ENCODE peak calls at places on chromosome 2, in seven cellular contexts. Z is IMR-90, H is AG09309, J is lung, F is body of pancreas, X is choroid plexus epithelial cell, C is retinal pigment epithelial cell. G is an unnamed sample.

GRCh38 chr2:235690809-235691450 is 197.1 kb downstream of the AGAP1 start:
- DNase-seq in Z (no peak), H (no peak), J (no peak), F (no peak), X (no peak), C (no peak), G (no peak)

GRCh38 chr2:7363906-7364305 is 446.7 kb downstream of the RNF144A start:
- DNase-seq in Z (no peak), H (no peak), J (no peak), F (no peak), X (no peak), C (no peak), G (no peak)

GRCh38 chr2:11896386-11896785 is 150.0 kb downstream of the LPIN1 start:
- DNase-seq in Z (no peak), H (no peak), J (no peak), F (no peak), X (peak; percentile 28), C (no peak), G (no peak)

GRCh38 chr2:16623046-16623445 is 42.6 kb downstream of the CYRIA start:
- DNase-seq in Z (peak; percentile 95), H (peak; percentile 31), J (no peak), F (no peak), X (peak; percentile 97), C (peak; percentile 91), G (peak; percentile 99)

GRCh38 chr2:95264626-95265025 is 9.6 kb upstream of the PROM2 start:
- DNase-seq in Z (no peak), H (no peak), J (no peak), F (no peak), X (no peak), C (no peak), G (no peak)

GRCh38 chr2:191152841-191153240 is 2.0 kb upstream of the STAT4 start:
- DNase-seq in Z (peak; percentile 75), H (no peak), J (no peak), F (no peak), X (peak; percentile 53), C (no peak), G (no peak)

GRCh38 chr2:224036731-224037376 is 2.2 kb downstream of the SERPINE2 start:
- DNase-seq in Z (no peak), H (no peak), J (no peak), F (no peak), X (no peak), C (no peak), G (no peak)

GRCh38 chr2:52749764-52750163 is 1017.8 kb upstream of the CHAC2 start:
- DNase-seq in Z (no peak), H (no peak), J (no peak), F (no peak), X (no peak), C (no peak), G (no peak)

GRCh38 chr2:4938246-4938645 is 753.9 kb upstream of the SOX11 start:
- DNase-seq in Z (no peak), H (no peak), J (no peak), F (no peak), X (no peak), C (no peak), G (no peak)

GRCh38 chr2:159153463-159153862 is 133.0 kb downstream of the WDSUB1 start:
- DNase-seq in Z (no peak), H (no peak), J (peak; percentile 67), F (no peak), X (no peak), C (no peak), G (no peak)

GRCh38 chr2:217289909-217290283 is 430.0 kb upstream of the TNP1 start:
- DNase-seq in Z (peak; percentile 69), H (no peak), J (no peak), F (no peak), X (no peak), C (no peak), G (no peak)

GRCh38 chr2:209790066-209790728 is 18.6 kb downstream of the UNC80 start:
- DNase-seq in Z (no peak), H (no peak), J (no peak), F (no peak), X (no peak), C (no peak), G (no peak)
- H3K4me3 ChIP-seq in Z (no peak overlapping the region), H (no peak overlapping the region), J (no peak overlapping the region), F (no peak overlapping the region), X (no peak overlapping the region), C (no peak overlapping the region), G (no peak overlapping the region)

DNA sequence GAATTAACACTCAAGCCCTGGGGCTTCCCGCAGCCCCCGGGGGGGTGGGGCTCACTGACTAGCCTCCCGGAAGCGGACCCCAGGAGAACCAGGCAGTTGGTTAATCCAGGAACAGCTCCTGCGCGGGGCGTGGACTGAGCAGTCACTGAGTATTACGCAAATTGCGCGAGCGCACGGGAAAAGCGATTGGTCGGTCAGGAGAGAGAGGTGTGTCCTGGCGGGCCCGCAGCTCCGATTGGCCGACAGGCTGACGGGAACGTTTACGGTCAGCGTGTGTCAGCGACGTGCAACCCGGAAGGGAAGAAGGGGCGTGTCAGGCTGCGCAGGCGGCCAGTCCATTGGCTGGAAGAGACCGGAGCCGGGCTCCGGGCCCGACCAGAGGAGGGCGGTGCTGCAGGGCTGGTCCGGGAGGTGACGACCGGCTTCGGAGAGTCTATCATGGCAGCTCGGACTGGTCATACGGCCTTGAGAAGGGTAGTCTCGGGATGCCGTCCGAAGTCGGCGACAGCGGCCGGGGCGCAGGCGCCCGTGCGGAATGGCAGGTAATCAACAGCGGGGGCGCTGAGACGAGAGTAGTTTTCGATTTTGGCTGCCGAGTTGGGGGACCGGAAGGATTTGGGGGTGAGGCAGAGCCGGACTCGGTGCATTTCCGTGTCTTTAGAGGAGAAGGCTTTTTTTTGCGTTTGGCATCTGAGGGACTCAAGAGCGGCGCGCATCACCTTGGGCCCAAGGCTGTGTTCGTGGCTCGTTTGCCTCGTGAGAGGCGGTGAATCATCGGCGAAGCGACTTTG is at the start of gene COQ10B:
- DNase-seq in Z (peak; percentile 100), H (peak; percentile 99), J (peak; percentile 99), F (peak; percentile 99), X (peak; percentile 100), C (peak; percentile 99), G (peak; percentile 95)
- TF ChIP-seq CTCF in Z (peak; percentile 37), H (peak; percentile 26), J (peak; percentile 8), F (peak; percentile 53), X (peak; percentile 54), C (peak; percentile 22), G (peak; percentile 25)

GRCh38 chr2:134774074-134774742 is 55.4 kb upstream of the TMEM163 start:
- DNase-seq in Z (peak; percentile 4), H (no peak), J (no peak), F (peak; percentile 34), X (no peak), C (no peak), G (no peak)
- H3K4me3 ChIP-seq in Z (no peak overlapping the region), H (no peak overlapping the region), J (no peak overlapping the region), F (no peak overlapping the region), X (no peak overlapping the region), C (no peak overlapping the region), G (no peak overlapping the region)

GRCh38 chr2:100919316-100919715 is 82.8 kb upstream of the RPL31 start:
- DNase-seq in Z (no peak), H (no peak), J (no peak), F (no peak), X (no peak), C (no peak), G (no peak)
- TF ChIP-seq CTCF in Z (peak; percentile 22), H (peak; percentile 34), J (no peak), F (no peak), X (peak; percentile 65), C (peak; percentile 61), G (peak; percentile 48)

GRCh38 chr2:169693344-169693743 is 861 bp downstream of the CFAP210 start:
- DNase-seq in Z (no peak), H (no peak), J (no peak), F (no peak), X (no peak), C (no peak), G (no peak)
- H3K4me3 ChIP-seq in Z (no peak overlapping the region), H (no peak overlapping the region), J (no peak overlapping the region), F (no peak overlapping the region), X (no peak overlapping the region), C (no peak overlapping the region), G (peak overlapping the region; percentile 71)

DNA sequence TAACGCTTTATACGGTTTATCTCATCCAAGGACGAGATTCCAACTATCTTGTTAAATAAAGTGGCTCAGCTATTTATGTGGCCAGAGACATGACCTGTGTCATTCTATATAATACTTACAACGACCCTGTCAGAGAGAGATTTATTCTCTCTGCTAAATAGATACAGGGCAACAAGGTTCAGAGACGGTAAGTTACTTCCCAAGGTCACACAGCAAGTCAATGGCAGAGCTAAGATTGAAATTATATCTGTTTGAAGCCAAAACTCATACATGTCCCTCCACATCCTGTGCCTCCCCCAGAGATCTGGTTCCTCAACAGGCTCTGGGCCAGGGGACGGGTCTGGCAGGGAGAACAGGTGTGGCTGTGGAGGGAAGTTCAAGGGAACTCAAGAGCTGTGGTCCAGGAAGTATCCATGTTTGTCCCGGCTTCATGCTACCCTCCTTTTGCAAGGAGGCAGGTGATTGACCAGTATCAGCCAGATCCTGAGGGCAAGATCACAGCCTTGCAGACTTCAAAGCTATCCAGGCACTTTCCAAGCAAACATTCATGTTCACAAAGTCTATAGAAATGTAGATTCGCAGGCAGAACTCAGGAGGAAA is 99.8 kb downstream of the CAPN13 start:
- DNase-seq in Z (no peak), H (no peak), J (peak; percentile 21), F (no peak), X (no peak), C (no peak), G (no peak)
- TF ChIP-seq CTCF in Z (no peak), H (no peak), J (no peak), F (no peak), X (no peak), C (no peak), G (no peak)

DNA sequence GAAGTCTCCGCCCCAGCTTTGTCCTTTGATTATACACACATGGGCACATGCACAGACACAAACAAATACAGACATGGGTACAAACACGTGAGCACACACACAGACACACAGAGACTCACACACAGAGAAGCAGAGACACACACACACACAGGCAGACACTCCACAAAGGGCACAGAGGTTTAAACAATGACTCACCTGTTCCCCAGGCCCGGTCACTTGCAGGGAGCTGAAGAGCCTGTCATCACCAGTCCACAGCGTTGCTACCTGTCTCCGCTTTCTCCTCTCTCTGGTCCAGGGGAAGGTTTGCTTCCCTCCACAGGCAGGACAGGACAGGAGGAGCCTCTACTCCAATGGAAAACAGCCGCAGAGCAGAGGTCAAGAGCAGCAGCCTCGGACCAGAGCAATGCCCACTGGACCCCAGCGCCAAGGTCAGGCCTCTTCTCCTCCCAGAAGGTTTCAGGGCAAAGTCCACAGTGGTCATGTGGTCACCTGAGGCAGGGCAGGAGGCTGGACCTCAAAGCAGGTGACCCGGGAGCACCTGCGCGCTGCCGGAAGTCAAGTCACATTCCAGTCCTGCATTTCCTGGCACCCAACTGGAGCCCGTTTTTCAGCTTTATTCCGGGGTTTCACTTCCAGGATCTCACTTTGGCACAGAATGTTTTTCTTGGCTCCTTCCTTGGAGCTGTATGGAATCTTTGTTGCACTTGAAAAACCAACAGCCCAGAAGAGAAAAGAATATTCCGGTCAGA is at the start of gene RAB17:
- DNase-seq in Z (peak; percentile 39), H (no peak), J (peak; percentile 77), F (peak; percentile 92), X (no peak), C (no peak), G (peak; percentile 31)
- H3K4me3 ChIP-seq in Z (no peak within 1 kb of the TSS), H (no peak within 1 kb of the TSS), J (peak within 1 kb of the TSS; percentile 29), F (peak within 1 kb of the TSS; percentile 16), X (no peak within 1 kb of the TSS), C (peak within 1 kb of the TSS; percentile 11), G (peak within 1 kb of the TSS; percentile 51)

DNA sequence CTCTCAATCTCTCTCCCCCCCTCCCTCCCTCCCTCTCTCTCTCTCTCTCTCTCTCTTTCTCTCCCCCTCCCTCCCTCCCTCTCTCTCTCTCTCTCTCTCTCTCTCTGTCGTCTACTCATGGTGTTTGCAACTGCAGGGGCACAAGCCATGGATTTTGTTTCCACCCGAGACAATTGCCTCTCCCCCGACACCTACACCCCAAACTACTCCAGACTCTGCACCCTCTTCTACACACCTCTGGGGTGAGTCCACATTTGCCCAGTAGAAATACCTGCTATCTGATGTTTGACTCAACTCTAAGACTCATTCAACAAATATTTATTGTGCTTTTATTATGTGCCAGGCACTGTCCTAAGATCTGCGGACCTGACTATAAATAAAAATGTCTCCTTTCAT is 93.7 kb downstream of the TMEM17 start:
- DNase-seq in Z (peak; percentile 7), H (no peak), J (no peak), F (no peak), X (peak; percentile 10), C (no peak), G (no peak)
- TF ChIP-seq CTCF in Z (no peak), H (no peak), J (no peak), F (no peak), X (no peak), C (no peak), G (no peak)

G was measured in epithelial cell of proximal tubule.